ENCODE peak calls at places on chromosomes 16 and 17, in five cellular contexts. S is nucleus accumbens; Y is activated naive CD4-positive, alpha-beta T cell treated with Interleukin-2 at 50 U/mL for 16 hours; K is GM19239; D is activated gamma-delta T cell treated with Interleukin-2 at 50 U/mL for 16 hours. P is an unnamed sample.

GRCh38 chr16:57084257-57084770 is 8.1 kb upstream of the CPNE2 start:
- DNase-seq in S (peak; percentile 60), Y (peak; percentile 75), K (peak; percentile 83), D (peak; percentile 73), P (peak; percentile 87)

GRCh38 chr17:81067331-81067730 is 32.4 kb downstream of the BAIAP2 start:
- DNase-seq in S (no peak), Y (no peak), K (no peak), D (no peak), P (no peak)

GRCh38 chr16:1614226-1615102 is 2.3 kb downstream of the CRAMP1 start:
- DNase-seq in S (no peak), Y (peak; percentile 24), K (peak; percentile 68), D (no peak), P (peak; percentile 30)

GRCh38 chr16:30472328-30472942 is at the start of gene ITGAL:
- DNase-seq in S (no peak), Y (peak; percentile 87), K (peak; percentile 82), D (peak; percentile 88), P (no peak)

GRCh38 chr17:58329035-58329807 is 626 bp upstream of the TSPOAP1 start:
- DNase-seq in S (peak; percentile 15), Y (peak; percentile 83), K (no peak), D (peak; percentile 66), P (peak; percentile 37)

GRCh38 chr17:9370464-9370863 is 205.2 kb downstream of the STX8 start:
- DNase-seq in S (no peak), Y (no peak), K (no peak), D (no peak), P (peak; percentile 25)

GRCh38 chr16:87448866-87449265 is 44.0 kb downstream of the ZCCHC14 start:
- DNase-seq in S (no peak), Y (no peak), K (no peak), D (no peak), P (no peak)

GRCh38 chr17:57186231-57187019 is 69.9 kb upstream of the MSI2 start:
- DNase-seq in S (no peak), Y (no peak), K (no peak), D (no peak), P (no peak)

GRCh38 chr17:65449495-65449894 is 112.0 kb downstream of the AXIN2 start:
- DNase-seq in S (no peak), Y (no peak), K (no peak), D (peak; percentile 15), P (no peak)

GRCh38 chr17:22268214-22268911 is 576.0 kb downstream of the KCNJ18 start:
- DNase-seq in S (no peak), Y (no peak), K (no peak), D (no peak), P (no peak)

GRCh38 chr17:42354956-42355843 is 33.0 kb downstream of the STAT3 start:
- DNase-seq in S (no peak), Y (no peak), K (no peak), D (no peak), P (no peak)

GRCh38 chr16:89094252-89094901 is 725 bp downstream of the ACSF3 start:
- DNase-seq in S (no peak), Y (peak; percentile 37), K (no peak), D (no peak), P (no peak)

GRCh38 chr17:50890675-50891516 is 24.7 kb upstream of the TOB1 start:
- DNase-seq in S (no peak), Y (no peak), K (no peak), D (no peak), P (no peak)

GRCh38 chr17:38579934-38580333 is 25.8 kb downstream of the SRCIN1 start:
- DNase-seq in S (peak; percentile 43), Y (peak; percentile 22), K (no peak), D (no peak), P (no peak)

GRCh38 chr17:9714801-9715200 is 69.5 kb downstream of the USP43 start:
- DNase-seq in S (no peak), Y (no peak), K (no peak), D (no peak), P (no peak)

GRCh38 chr17:31197991-31198390 is 99.0 kb downstream of the OMG start:
- DNase-seq in S (no peak), Y (no peak), K (no peak), D (no peak), P (no peak)

GRCh38 chr16:85913688-85914422 is 14.9 kb downstream of the IRF8 start:
- DNase-seq in S (no peak), Y (no peak), K (no peak), D (no peak), P (no peak)

GRCh38 chr16:73093146-73094144 is 45.5 kb upstream of the ZFHX3 start:
- DNase-seq in S (no peak), Y (no peak), K (no peak), D (no peak), P (peak; percentile 27)

GRCh38 chr17:33562792-33563191 is 269.7 kb upstream of the ASIC2 start:
- DNase-seq in S (no peak), Y (no peak), K (no peak), D (no peak), P (no peak)

GRCh38 chr16:56910654-56911539 is 21.0 kb upstream of the HERPUD1 start:
- DNase-seq in S (no peak), Y (no peak), K (no peak), D (no peak), P (peak; percentile 24)

P was measured in A673.